ENCODE peak calls at places on chromosomes 6 and 20, in eight cellular contexts. M, H, F, V, I, T, C and J are unnamed samples.

GRCh38 chr6:1669996-1670395 is 60.3 kb downstream of the FOXC1 start:
- DNase-seq in M (no peak), H (no peak), F (no peak), V (no peak), I (no peak), T (no peak), C (no peak), J (no peak)

GRCh38 chr6:162785632-162786242 is 58.0 kb downstream of the PACRG start:
- DNase-seq in M (no peak), H (no peak), F (no peak), V (no peak), I (peak; percentile 0), T (no peak), C (no peak), J (no peak)

GRCh38 chr20:10947726-10948125 is 273.9 kb upstream of the JAG1 start:
- DNase-seq in M (no peak), H (no peak), F (no peak), V (no peak), I (no peak), T (no peak), C (no peak), J (no peak)

GRCh38 chr6:48075181-48075580 is 35.8 kb downstream of the PTCHD4 start:
- DNase-seq in M (no peak), H (no peak), F (no peak), V (no peak), I (no peak), T (no peak), C (no peak), J (no peak)

GRCh38 chr6:119076966-119077642 is 1.4 kb downstream of the FAM184A start:
- DNase-seq in M (no peak), H (no peak), F (no peak), V (no peak), I (no peak), T (no peak), C (no peak), J (no peak)

GRCh38 chr6:47047479-47048411 is 5.6 kb upstream of the ADGRF1 start:
- DNase-seq in M (peak; percentile 44), H (peak; percentile 78), F (no peak), V (peak; percentile 73), I (peak; percentile 89), T (peak; percentile 47), C (peak; percentile 74), J (peak; percentile 32)

GRCh38 chr6:38078671-38079070 is 259.1 kb downstream of the ZFAND3 start:
- DNase-seq in M (no peak), H (no peak), F (no peak), V (no peak), I (peak; percentile 18), T (no peak), C (no peak), J (no peak)

GRCh38 chr6:63351995-63352586 is 32.3 kb upstream of the LGSN start:
- DNase-seq in M (no peak), H (peak; percentile 68), F (no peak), V (no peak), I (peak; percentile 57), T (no peak), C (no peak), J (peak; percentile 21)

GRCh38 chr6:129513471-129513870 is 196.5 kb downstream of the ARHGAP18 start:
- DNase-seq in M (no peak), H (no peak), F (no peak), V (no peak), I (peak; percentile 61), T (no peak), C (no peak), J (no peak)

GRCh38 chr20:53658973-53659372 is 65.3 kb upstream of the ZNF217 start:
- DNase-seq in M (no peak), H (no peak), F (no peak), V (no peak), I (no peak), T (no peak), C (no peak), J (no peak)

GRCh38 chr6:81126150-81126549 is 626.3 kb downstream of the TENT5A start:
- DNase-seq in M (no peak), H (peak; percentile 2), F (no peak), V (no peak), I (peak; percentile 12), T (no peak), C (no peak), J (no peak)

GRCh38 chr6:34484899-34485298 is 19.0 kb downstream of the PACSIN1 start:
- DNase-seq in M (no peak), H (no peak), F (no peak), V (no peak), I (no peak), T (no peak), C (no peak), J (peak; percentile 59)

GRCh38 chr20:53870426-53871199 is 199.8 kb downstream of the BCAS1 start:
- DNase-seq in M (no peak), H (no peak), F (no peak), V (no peak), I (no peak), T (no peak), C (no peak), J (no peak)

GRCh38 chr20:1396264-1396663 is 3.4 kb upstream of the FKBP1A start:
- DNase-seq in M (no peak), H (no peak), F (no peak), V (no peak), I (no peak), T (no peak), C (no peak), J (no peak)

GRCh38 chr6:125899726-125900182 is 56.8 kb upstream of the HINT3 start:
- DNase-seq in M (no peak), H (no peak), F (no peak), V (no peak), I (no peak), T (no peak), C (no peak), J (no peak)

GRCh38 chr20:58701431-58702160 is 9.0 kb downstream of the NPEPL1 start:
- DNase-seq in M (peak; percentile 35), H (no peak), F (no peak), V (peak; percentile 73), I (no peak), T (no peak), C (no peak), J (no peak)

GRCh38 chr20:48098099-48098498 is 312.8 kb upstream of the SULF2 start:
- DNase-seq in M (no peak), H (no peak), F (no peak), V (no peak), I (no peak), T (no peak), C (no peak), J (no peak)

GRCh38 chr20:45080867-45081616 is 19.9 kb downstream of the KCNS1 start:
- DNase-seq in M (no peak), H (no peak), F (no peak), V (no peak), I (no peak), T (no peak), C (no peak), J (no peak)
- TF ChIP-seq CTCF in M (no peak), H (peak; percentile 80), F (peak; percentile 24), V (peak; percentile 54), I (peak; percentile 42), T (peak; percentile 21), C (no peak), J (no peak)

GRCh38 chr6:25468881-25469280 is 183.1 kb upstream of the SCGN start:
- DNase-seq in M (no peak), H (no peak), F (no peak), V (no peak), I (no peak), T (no peak), C (no peak), J (no peak)

GRCh38 chr6:25476126-25476525 is 175.9 kb upstream of the SCGN start:
- DNase-seq in M (no peak), H (peak; percentile 50), F (no peak), V (no peak), I (peak; percentile 85), T (no peak), C (no peak), J (no peak)

GRCh38 chr6:25469797-25470388 is 182.1 kb upstream of the SCGN start:
- DNase-seq in M (no peak), H (no peak), F (no peak), V (no peak), I (no peak), T (no peak), C (no peak), J (no peak)

GRCh38 chr6:25473447-25473846 is 178.6 kb upstream of the SCGN start:
- DNase-seq in M (no peak), H (no peak), F (no peak), V (no peak), I (no peak), T (no peak), C (no peak), J (no peak)

DNA sequence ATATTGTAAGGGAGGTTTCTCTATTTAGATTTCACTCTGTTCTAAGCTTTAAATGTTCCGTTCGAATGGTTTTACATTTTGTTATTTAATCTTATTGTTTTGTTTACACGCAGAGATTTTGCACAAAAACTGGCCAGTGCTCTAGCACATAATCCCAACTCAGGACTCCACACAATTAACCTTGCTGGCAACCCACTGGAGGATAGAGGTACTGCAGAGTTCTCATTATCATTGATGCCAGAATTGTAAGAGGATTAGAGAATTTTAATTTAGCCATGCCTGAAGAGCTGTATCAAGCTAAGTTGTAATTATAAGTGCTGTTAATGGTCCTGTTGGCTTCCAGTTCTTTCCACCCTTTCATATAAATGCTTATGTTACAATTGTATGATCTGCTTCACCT is 179.7 kb upstream of the SCGN start:
- DNase-seq in M (no peak), H (no peak), F (no peak), V (no peak), I (no peak), T (no peak), C (no peak), J (no peak)
- TF ChIP-seq CTCF in M (no peak), H (peak; percentile 51), F (no peak), V (peak; percentile 24), I (no peak), T (no peak), C (no peak), J (no peak)

DNA sequence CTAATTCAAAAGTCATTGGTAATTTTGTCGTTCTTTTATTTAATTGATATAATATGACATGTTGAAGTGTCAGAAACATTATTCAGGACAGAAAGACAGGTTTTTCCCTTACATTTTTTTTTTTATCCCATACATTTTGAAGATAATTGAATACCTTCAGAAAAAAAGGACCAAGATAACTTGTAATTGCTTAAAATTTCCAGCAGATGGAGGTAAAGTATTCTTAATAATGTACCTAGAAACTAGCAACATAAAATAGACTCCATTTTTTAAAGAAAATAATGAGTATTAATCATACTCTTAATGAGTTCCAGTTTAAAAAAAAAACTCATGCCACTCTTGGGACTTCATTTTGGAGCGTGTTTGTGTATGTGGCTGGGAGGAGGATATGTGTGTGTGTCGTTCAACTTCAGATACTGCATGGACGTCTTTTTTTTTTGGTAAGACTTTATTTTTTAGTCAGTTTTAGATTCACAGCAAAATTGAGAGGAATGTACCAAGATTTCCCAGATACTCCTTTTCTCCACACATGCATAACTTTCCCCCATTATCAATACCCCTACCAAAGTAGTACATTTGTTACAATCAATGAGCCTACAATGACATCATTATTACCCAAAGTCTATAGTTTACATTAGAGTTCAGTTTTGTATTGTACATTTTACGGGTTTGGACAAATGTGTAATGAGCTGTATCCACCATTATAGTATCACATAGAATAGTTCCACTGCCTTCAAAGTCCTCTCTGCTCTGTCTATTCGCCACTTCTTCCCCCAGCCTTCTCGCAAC is 79.4 kb downstream of the ROS1 start:
- DNase-seq in M (no peak), H (peak; percentile 41), F (no peak), V (no peak), I (peak; percentile 18), T (no peak), C (no peak), J (peak; percentile 14)
- TF ChIP-seq CTCF in M (peak; percentile 80), H (peak; percentile 85), F (peak; percentile 49), V (peak; percentile 58), I (peak; percentile 7), T (peak; percentile 64), C (peak; percentile 45), J (no peak)

GRCh38 chr6:24257282-24257681 is 100.6 kb downstream of the DCDC2 start:
- DNase-seq in M (no peak), H (no peak), F (no peak), V (no peak), I (no peak), T (no peak), C (no peak), J (no peak)
- TF ChIP-seq CTCF in M (no peak), H (no peak), F (no peak), V (no peak), I (no peak), T (no peak), C (no peak), J (no peak)